ENCODE peak calls at places on chromosomes 11 and 22, in seven cellular contexts. One of them, this sample, is unnamed.
A peak's percentile ranks its signal among the peaks of the same experiment; 100 is the strongest.

GRCh38 chr11:33291004-33291777 is 34.0 kb downstream of the HIPK3 start:
- DNase-seq in AML-193: no peak
- DNase-seq in cardiac septum: no peak
- DNase-seq in fibroblast of mammary gland: peak; percentile 30
- DNase-seq in stimulated activated CD4-positive, alpha-beta T cell treated with anti-CD3 and anti-CD28 coated beads, Interleukin-12 subunit alpha, Interleukin-12 subunit beta, amount 100 ng/mL, for 24 hours: no peak
- DNase-seq in uterus: peak; percentile 25
- DNase-seq in OCI-M1: no peak
- DNase-seq in this sample: peak; percentile 61

GRCh38 chr22:49216579-49216978 is 611.1 kb downstream of the BRD1 start:
- DNase-seq in AML-193: no peak
- DNase-seq in cardiac septum: no peak
- DNase-seq in fibroblast of mammary gland: no peak
- DNase-seq in stimulated activated CD4-positive, alpha-beta T cell treated with anti-CD3 and anti-CD28 coated beads, Interleukin-12 subunit alpha, Interleukin-12 subunit beta, amount 100 ng/mL, for 24 hours: no peak
- DNase-seq in uterus: peak; percentile 1
- DNase-seq in OCI-M1: no peak
- DNase-seq in this sample: no peak

GRCh38 chr11:76380161-76380976 is 563 bp downstream of the THAP12 start:
- DNase-seq in AML-193: no peak
- DNase-seq in cardiac septum: peak; percentile 78
- DNase-seq in fibroblast of mammary gland: peak; percentile 31
- DNase-seq in stimulated activated CD4-positive, alpha-beta T cell treated with anti-CD3 and anti-CD28 coated beads, Interleukin-12 subunit alpha, Interleukin-12 subunit beta, amount 100 ng/mL, for 24 hours: peak; percentile 40
- DNase-seq in uterus: no peak
- DNase-seq in OCI-M1: peak; percentile 83
- DNase-seq in this sample: peak; percentile 64

GRCh38 chr22:46043816-46044717 is 67.1 kb upstream of the WNT7B start:
- DNase-seq in AML-193: no peak
- DNase-seq in cardiac septum: peak; percentile 82
- DNase-seq in fibroblast of mammary gland: peak; percentile 41
- DNase-seq in stimulated activated CD4-positive, alpha-beta T cell treated with anti-CD3 and anti-CD28 coated beads, Interleukin-12 subunit alpha, Interleukin-12 subunit beta, amount 100 ng/mL, for 24 hours: no peak
- DNase-seq in uterus: peak; percentile 63
- DNase-seq in OCI-M1: no peak
- DNase-seq in this sample: no peak

GRCh38 chr22:38267086-38267485 is 5.7 kb downstream of the TMEM184B start:
- DNase-seq in AML-193: no peak
- DNase-seq in cardiac septum: peak; percentile 86
- DNase-seq in fibroblast of mammary gland: peak; percentile 62
- DNase-seq in stimulated activated CD4-positive, alpha-beta T cell treated with anti-CD3 and anti-CD28 coated beads, Interleukin-12 subunit alpha, Interleukin-12 subunit beta, amount 100 ng/mL, for 24 hours: no peak
- DNase-seq in uterus: peak; percentile 65
- DNase-seq in OCI-M1: no peak
- DNase-seq in this sample: no peak

GRCh38 chr22:20741634-20742581 is 32.0 kb upstream of the SERPIND1 start:
- DNase-seq in AML-193: peak; percentile 20
- DNase-seq in cardiac septum: no peak
- DNase-seq in fibroblast of mammary gland: peak; percentile 27
- DNase-seq in stimulated activated CD4-positive, alpha-beta T cell treated with anti-CD3 and anti-CD28 coated beads, Interleukin-12 subunit alpha, Interleukin-12 subunit beta, amount 100 ng/mL, for 24 hours: peak; percentile 23
- DNase-seq in uterus: no peak
- DNase-seq in OCI-M1: peak; percentile 75
- DNase-seq in this sample: peak; percentile 67

GRCh38 chr11:14619580-14619979 is 24.0 kb upstream of the PDE3B start:
- DNase-seq in AML-193: no peak
- DNase-seq in cardiac septum: no peak
- DNase-seq in fibroblast of mammary gland: no peak
- DNase-seq in stimulated activated CD4-positive, alpha-beta T cell treated with anti-CD3 and anti-CD28 coated beads, Interleukin-12 subunit alpha, Interleukin-12 subunit beta, amount 100 ng/mL, for 24 hours: no peak
- DNase-seq in uterus: no peak
- DNase-seq in OCI-M1: no peak
- DNase-seq in this sample: no peak

GRCh38 chr11:64253481-64253880 is 2.2 kb downstream of the PLCB3 start:
- DNase-seq in AML-193: no peak
- DNase-seq in cardiac septum: no peak
- DNase-seq in fibroblast of mammary gland: no peak
- DNase-seq in stimulated activated CD4-positive, alpha-beta T cell treated with anti-CD3 and anti-CD28 coated beads, Interleukin-12 subunit alpha, Interleukin-12 subunit beta, amount 100 ng/mL, for 24 hours: no peak
- DNase-seq in uterus: no peak
- DNase-seq in OCI-M1: no peak
- DNase-seq in this sample: no peak

GRCh38 chr22:18024276-18024939 is at the start of gene MICAL3:
- DNase-seq in AML-193: peak; percentile 23
- DNase-seq in cardiac septum: no peak
- DNase-seq in fibroblast of mammary gland: peak; percentile 53
- DNase-seq in stimulated activated CD4-positive, alpha-beta T cell treated with anti-CD3 and anti-CD28 coated beads, Interleukin-12 subunit alpha, Interleukin-12 subunit beta, amount 100 ng/mL, for 24 hours: peak; percentile 52
- DNase-seq in uterus: peak; percentile 48
- DNase-seq in OCI-M1: peak; percentile 76
- DNase-seq in this sample: peak; percentile 92

GRCh38 chr11:83140691-83141455 is 16.1 kb upstream of the PCF11 start:
- DNase-seq in AML-193: no peak
- DNase-seq in cardiac septum: no peak
- DNase-seq in fibroblast of mammary gland: no peak
- DNase-seq in stimulated activated CD4-positive, alpha-beta T cell treated with anti-CD3 and anti-CD28 coated beads, Interleukin-12 subunit alpha, Interleukin-12 subunit beta, amount 100 ng/mL, for 24 hours: no peak
- DNase-seq in uterus: no peak
- DNase-seq in OCI-M1: peak; percentile 97
- DNase-seq in this sample: peak; percentile 17

GRCh38 chr11:12086271-12087074 is 23.9 kb upstream of the MICAL2 start:
- DNase-seq in AML-193: peak; percentile 57
- DNase-seq in cardiac septum: peak; percentile 83
- DNase-seq in fibroblast of mammary gland: peak; percentile 98
- DNase-seq in stimulated activated CD4-positive, alpha-beta T cell treated with anti-CD3 and anti-CD28 coated beads, Interleukin-12 subunit alpha, Interleukin-12 subunit beta, amount 100 ng/mL, for 24 hours: no peak
- DNase-seq in uterus: peak; percentile 76
- DNase-seq in OCI-M1: no peak
- DNase-seq in this sample: no peak

GRCh38 chr22:20554824-20555223 is 47.4 kb downstream of the MED15 start:
- DNase-seq in AML-193: no peak
- DNase-seq in cardiac septum: peak; percentile 56
- DNase-seq in fibroblast of mammary gland: no peak
- DNase-seq in stimulated activated CD4-positive, alpha-beta T cell treated with anti-CD3 and anti-CD28 coated beads, Interleukin-12 subunit alpha, Interleukin-12 subunit beta, amount 100 ng/mL, for 24 hours: no peak
- DNase-seq in uterus: no peak
- DNase-seq in OCI-M1: no peak
- DNase-seq in this sample: no peak